ENCODE peak calls at places on chromosomes 12 and 14, in seven cellular contexts. One of them, this sample, is unnamed. For H3K4me1, the result is how much of the 10 kb centered on the place peaks cover.

GRCh38 chr12:1606021-1606622 is 11.7 kb upstream of the FBXL14 start:
- DNase-seq in mucosa of descending colon: peak
- DNase-seq in CD8-positive, alpha-beta T cell: peak
- DNase-seq in BE2C: peak
- DNase-seq in neural progenitor cell: no peak
- DNase-seq in thoracic aorta: peak
- DNase-seq in testis: peak
- DNase-seq in this sample: peak

GRCh38 chr14:89466460-89466859 is 49.4 kb upstream of the FOXN3 start:
- DNase-seq in mucosa of descending colon: no peak
- DNase-seq in thoracic aorta: no peak
- DNase-seq in BE2C: no peak
- DNase-seq in CD8-positive, alpha-beta T cell: peak
- DNase-seq in neural progenitor cell: no peak
- DNase-seq in testis: no peak
- DNase-seq in this sample: no peak

GRCh38 chr12:121287267-121287954 is 9.1 kb downstream of the CAMKK2 start:
- DNase-seq in BE2C: no peak
- DNase-seq in CD8-positive, alpha-beta T cell: no peak
- DNase-seq in neural progenitor cell: no peak
- DNase-seq in thoracic aorta: no peak
- DNase-seq in testis: no peak
- DNase-seq in mucosa of descending colon: no peak
- DNase-seq in this sample: peak

GRCh38 chr14:35121026-35121886 is 534 bp downstream of the PPP2R3C start:
- DNase-seq in mucosa of descending colon: peak
- DNase-seq in neural progenitor cell: no peak
- DNase-seq in thoracic aorta: no peak
- DNase-seq in BE2C: no peak
- DNase-seq in CD8-positive, alpha-beta T cell: no peak
- DNase-seq in testis: peak
- DNase-seq in this sample: no peak

GRCh38 chr12:5204271-5204670 is 160.6 kb downstream of the KCNA5 start:
- DNase-seq in CD8-positive, alpha-beta T cell: no peak
- DNase-seq in BE2C: no peak
- DNase-seq in thoracic aorta: no peak
- DNase-seq in mucosa of descending colon: no peak
- DNase-seq in neural progenitor cell: peak
- DNase-seq in testis: no peak
- DNase-seq in this sample: no peak

GRCh38 chr12:49335118-49335954 is 1.7 kb downstream of the C1QL4 start:
- DNase-seq in CD8-positive, alpha-beta T cell: no peak
- DNase-seq in mucosa of descending colon: no peak
- DNase-seq in neural progenitor cell: no peak
- DNase-seq in thoracic aorta: no peak
- DNase-seq in testis: no peak
- DNase-seq in BE2C: no peak
- DNase-seq in this sample: no peak

GRCh38 chr12:92363295-92364146 is 217.9 kb upstream of the BTG1 start:
- DNase-seq in BE2C: peak
- DNase-seq in thoracic aorta: no peak
- DNase-seq in mucosa of descending colon: peak
- DNase-seq in testis: peak
- DNase-seq in CD8-positive, alpha-beta T cell: peak
- DNase-seq in neural progenitor cell: no peak
- DNase-seq in this sample: peak

GRCh38 chr12:5383961-5384360 is 47.9 kb upstream of the NTF3 start:
- DNase-seq in neural progenitor cell: no peak
- DNase-seq in testis: no peak
- DNase-seq in thoracic aorta: no peak
- DNase-seq in BE2C: no peak
- DNase-seq in mucosa of descending colon: no peak
- DNase-seq in CD8-positive, alpha-beta T cell: no peak
- DNase-seq in this sample: no peak

GRCh38 chr12:99059824-99060526 is 414.9 kb downstream of the APAF1 start:
- DNase-seq in neural progenitor cell: peak
- DNase-seq in CD8-positive, alpha-beta T cell: no peak
- DNase-seq in thoracic aorta: no peak
- DNase-seq in BE2C: peak
- DNase-seq in mucosa of descending colon: no peak
- DNase-seq in testis: no peak
- DNase-seq in this sample: peak

GRCh38 chr12:106897082-106897481 is 58.6 kb upstream of the TMEM263 start:
- DNase-seq in testis: no peak
- DNase-seq in CD8-positive, alpha-beta T cell: no peak
- DNase-seq in neural progenitor cell: no peak
- DNase-seq in mucosa of descending colon: peak
- DNase-seq in thoracic aorta: no peak
- DNase-seq in BE2C: peak
- DNase-seq in this sample: no peak

GRCh38 chr12:108724054-108724889 is 7.0 kb downstream of the CORO1C start:
- DNase-seq in mucosa of descending colon: peak
- DNase-seq in thoracic aorta: no peak
- DNase-seq in CD8-positive, alpha-beta T cell: no peak
- DNase-seq in BE2C: peak
- DNase-seq in neural progenitor cell: no peak
- DNase-seq in testis: no peak
- DNase-seq in this sample: no peak

GRCh38 chr14:42665083-42665482 is 1058.4 kb downstream of the LRFN5 start:
- DNase-seq in CD8-positive, alpha-beta T cell: no peak
- DNase-seq in BE2C: no peak
- DNase-seq in mucosa of descending colon: no peak
- DNase-seq in testis: no peak
- DNase-seq in thoracic aorta: no peak
- DNase-seq in neural progenitor cell: no peak
- DNase-seq in this sample: no peak

GRCh38 chr14:105632010-105632409 is 105.6 kb downstream of the TMEM121 start:
- DNase-seq in testis: no peak
- DNase-seq in mucosa of descending colon: no peak
- DNase-seq in CD8-positive, alpha-beta T cell: no peak
- DNase-seq in thoracic aorta: no peak
- DNase-seq in BE2C: no peak
- DNase-seq in neural progenitor cell: no peak
- DNase-seq in this sample: no peak

GRCh38 chr14:75549169-75549568 is 26.9 kb downstream of the BATF start:
- DNase-seq in CD8-positive, alpha-beta T cell: no peak
- DNase-seq in testis: no peak
- DNase-seq in thoracic aorta: no peak
- DNase-seq in mucosa of descending colon: no peak
- DNase-seq in neural progenitor cell: no peak
- DNase-seq in BE2C: no peak
- DNase-seq in this sample: no peak

GRCh38 chr12:2064078-2064507 is 11.3 kb downstream of the CACNA1C start:
- DNase-seq in mucosa of descending colon: no peak
- DNase-seq in BE2C: no peak
- DNase-seq in neural progenitor cell: no peak
- DNase-seq in thoracic aorta: no peak
- DNase-seq in testis: no peak
- DNase-seq in CD8-positive, alpha-beta T cell: no peak
- DNase-seq in this sample: no peak

GRCh38 chr12:52280319-52280795 is 5.9 kb downstream of the KRT86 start:
- DNase-seq in BE2C: no peak
- DNase-seq in testis: no peak
- DNase-seq in thoracic aorta: peak
- DNase-seq in CD8-positive, alpha-beta T cell: no peak
- DNase-seq in mucosa of descending colon: peak
- DNase-seq in neural progenitor cell: no peak
- DNase-seq in this sample: no peak

GRCh38 chr14:35944847-35945246 is 118.7 kb downstream of the BRMS1L start:
- DNase-seq in testis: no peak
- DNase-seq in CD8-positive, alpha-beta T cell: no peak
- DNase-seq in mucosa of descending colon: peak
- DNase-seq in thoracic aorta: no peak
- DNase-seq in neural progenitor cell: peak
- DNase-seq in BE2C: peak
- DNase-seq in this sample: no peak

GRCh38 chr12:3097836-3098235 is 20.7 kb downstream of the TSPAN9 start:
- DNase-seq in neural progenitor cell: no peak
- DNase-seq in thoracic aorta: no peak
- DNase-seq in BE2C: no peak
- DNase-seq in testis: no peak
- DNase-seq in CD8-positive, alpha-beta T cell: no peak
- DNase-seq in mucosa of descending colon: no peak
- DNase-seq in this sample: peak

GRCh38 chr14:100149789-100150611 is 9.4 kb downstream of the DEGS2 start:
- DNase-seq in CD8-positive, alpha-beta T cell: no peak
- DNase-seq in thoracic aorta: no peak
- DNase-seq in testis: peak
- DNase-seq in mucosa of descending colon: peak
- DNase-seq in neural progenitor cell: no peak
- DNase-seq in BE2C: no peak
- DNase-seq in this sample: no peak

GRCh38 chr12:2507811-2508210 is 287.0 kb upstream of the FKBP4 start:
- DNase-seq in CD8-positive, alpha-beta T cell: no peak
- DNase-seq in thoracic aorta: no peak
- DNase-seq in BE2C: no peak
- DNase-seq in mucosa of descending colon: no peak
- DNase-seq in testis: no peak
- DNase-seq in neural progenitor cell: peak
- DNase-seq in this sample: no peak

GRCh38 chr12:48691826-48692473 is 9.9 kb upstream of the KANSL2 start:
- DNase-seq in mucosa of descending colon: no peak
- DNase-seq in CD8-positive, alpha-beta T cell: no peak
- DNase-seq in testis: no peak
- DNase-seq in neural progenitor cell: no peak
- DNase-seq in BE2C: no peak
- DNase-seq in thoracic aorta: no peak
- DNase-seq in this sample: no peak

GRCh38 chr12:79973774-79974173 is 38.9 kb upstream of the PPP1R12A start:
- DNase-seq in thoracic aorta: no peak
- DNase-seq in neural progenitor cell: no peak
- DNase-seq in mucosa of descending colon: no peak
- DNase-seq in CD8-positive, alpha-beta T cell: no peak
- DNase-seq in testis: no peak
- DNase-seq in BE2C: no peak
- DNase-seq in this sample: no peak

GRCh38 chr12:46664771-46665287 is 161.0 kb downstream of the SLC38A4 start:
- DNase-seq in neural progenitor cell: no peak
- DNase-seq in mucosa of descending colon: no peak
- DNase-seq in CD8-positive, alpha-beta T cell: no peak
- DNase-seq in thoracic aorta: no peak
- DNase-seq in testis: no peak
- DNase-seq in BE2C: no peak
- DNase-seq in this sample: no peak

GRCh38 chr12:122454739-122455138 is 32.3 kb upstream of the CLIP1 start:
- DNase-seq in CD8-positive, alpha-beta T cell: no peak
- DNase-seq in thoracic aorta: no peak
- DNase-seq in neural progenitor cell: peak
- DNase-seq in mucosa of descending colon: no peak
- DNase-seq in BE2C: no peak
- DNase-seq in testis: no peak
- DNase-seq in this sample: no peak

GRCh38 chr12:122454250-122454721 is 31.8 kb upstream of the CLIP1 start:
- DNase-seq in CD8-positive, alpha-beta T cell: no peak
- DNase-seq in mucosa of descending colon: no peak
- DNase-seq in BE2C: no peak
- DNase-seq in neural progenitor cell: no peak
- DNase-seq in testis: no peak
- DNase-seq in thoracic aorta: no peak
- DNase-seq in this sample: no peak

GRCh38 chr12:122452701-122453285 is 30.3 kb upstream of the CLIP1 start:
- DNase-seq in BE2C: no peak
- DNase-seq in thoracic aorta: no peak
- DNase-seq in mucosa of descending colon: no peak
- DNase-seq in neural progenitor cell: no peak
- DNase-seq in testis: no peak
- DNase-seq in CD8-positive, alpha-beta T cell: no peak
- DNase-seq in this sample: no peak

GRCh38 chr12:122449317-122449716 is 26.8 kb upstream of the CLIP1 start:
- DNase-seq in mucosa of descending colon: no peak
- DNase-seq in CD8-positive, alpha-beta T cell: no peak
- DNase-seq in neural progenitor cell: no peak
- DNase-seq in BE2C: no peak
- DNase-seq in thoracic aorta: no peak
- DNase-seq in testis: no peak
- DNase-seq in this sample: no peak
- TF ChIP-seq CTCF in mucosa of descending colon: no peak
- TF ChIP-seq CTCF in CD8-positive, alpha-beta T cell: no peak
- TF ChIP-seq CTCF in neural progenitor cell: no peak
- TF ChIP-seq CTCF in BE2C: no peak
- TF ChIP-seq CTCF in thoracic aorta: no peak
- TF ChIP-seq CTCF in testis: no peak
- TF ChIP-seq CTCF in this sample: no peak

GRCh38 chr12:124387510-124387855 is 92.6 kb downstream of the RFLNA start:
- DNase-seq in BE2C: no peak
- DNase-seq in thoracic aorta: no peak
- DNase-seq in mucosa of descending colon: no peak
- DNase-seq in testis: no peak
- DNase-seq in CD8-positive, alpha-beta T cell: no peak
- DNase-seq in neural progenitor cell: no peak
- DNase-seq in this sample: peak
- H3K4me1 ChIP-seq in BE2C: under half
- H3K4me1 ChIP-seq in thoracic aorta: half or more
- H3K4me1 ChIP-seq in mucosa of descending colon: under half
- H3K4me1 ChIP-seq in testis: half or more
- H3K4me1 ChIP-seq in CD8-positive, alpha-beta T cell: under half
- H3K4me1 ChIP-seq in neural progenitor cell: under half
- H3K4me1 ChIP-seq in this sample: half or more

GRCh38 chr14:102222751-102223150 is 82.2 kb downstream of the MOK start:
- DNase-seq in mucosa of descending colon: no peak
- DNase-seq in BE2C: no peak
- DNase-seq in testis: no peak
- DNase-seq in CD8-positive, alpha-beta T cell: no peak
- DNase-seq in neural progenitor cell: no peak
- DNase-seq in thoracic aorta: no peak
- DNase-seq in this sample: peak
- TF ChIP-seq CTCF in mucosa of descending colon: no peak
- TF ChIP-seq CTCF in BE2C: no peak
- TF ChIP-seq CTCF in testis: no peak
- TF ChIP-seq CTCF in CD8-positive, alpha-beta T cell: no peak
- TF ChIP-seq CTCF in neural progenitor cell: no peak
- TF ChIP-seq CTCF in thoracic aorta: no peak
- TF ChIP-seq CTCF in this sample: no peak

GRCh38 chr12:32887058-32887457 is 9.5 kb downstream of the PKP2 start:
- DNase-seq in BE2C: no peak
- DNase-seq in testis: no peak
- DNase-seq in thoracic aorta: no peak
- DNase-seq in CD8-positive, alpha-beta T cell: no peak
- DNase-seq in neural progenitor cell: no peak
- DNase-seq in mucosa of descending colon: no peak
- DNase-seq in this sample: no peak

GRCh38 chr12:32881107-32881506 is 15.5 kb downstream of the PKP2 start:
- DNase-seq in testis: no peak
- DNase-seq in mucosa of descending colon: no peak
- DNase-seq in thoracic aorta: no peak
- DNase-seq in neural progenitor cell: no peak
- DNase-seq in CD8-positive, alpha-beta T cell: no peak
- DNase-seq in BE2C: peak
- DNase-seq in this sample: no peak

GRCh38 chr12:32881702-32882101 is 14.9 kb downstream of the PKP2 start:
- DNase-seq in mucosa of descending colon: no peak
- DNase-seq in CD8-positive, alpha-beta T cell: no peak
- DNase-seq in thoracic aorta: no peak
- DNase-seq in BE2C: no peak
- DNase-seq in neural progenitor cell: no peak
- DNase-seq in testis: no peak
- DNase-seq in this sample: no peak

GRCh38 chr12:32885831-32886230 is 10.7 kb downstream of the PKP2 start:
- DNase-seq in BE2C: no peak
- DNase-seq in thoracic aorta: no peak
- DNase-seq in neural progenitor cell: no peak
- DNase-seq in testis: no peak
- DNase-seq in CD8-positive, alpha-beta T cell: no peak
- DNase-seq in mucosa of descending colon: no peak
- DNase-seq in this sample: no peak

GRCh38 chr12:32884962-32885361 is 11.6 kb downstream of the PKP2 start:
- DNase-seq in neural progenitor cell: no peak
- DNase-seq in thoracic aorta: no peak
- DNase-seq in mucosa of descending colon: no peak
- DNase-seq in testis: no peak
- DNase-seq in BE2C: no peak
- DNase-seq in CD8-positive, alpha-beta T cell: no peak
- DNase-seq in this sample: no peak
- H3K4me1 ChIP-seq in neural progenitor cell: under half
- H3K4me1 ChIP-seq in thoracic aorta: under half
- H3K4me1 ChIP-seq in mucosa of descending colon: under half
- H3K4me1 ChIP-seq in testis: under half
- H3K4me1 ChIP-seq in BE2C: under half
- H3K4me1 ChIP-seq in CD8-positive, alpha-beta T cell: under half
- H3K4me1 ChIP-seq in this sample: under half